ENCODE peak calls at places on chromosome 19, in five cellular contexts. One of them, this sample, is unnamed.

GRCh38 chr19:53868892-53869804 is 1.5 kb downstream of the MYADM start:
- DNase-seq in SK-N-SH: peak; percentile 91
- DNase-seq in K562: peak; percentile 97
- DNase-seq in GM12878: no peak
- DNase-seq in H1: peak; percentile 92
- DNase-seq in this sample: peak; percentile 35

GRCh38 chr19:49954933-49955332 is 6.0 kb downstream of the SIGLEC11 start:
- DNase-seq in SK-N-SH: no peak
- DNase-seq in K562: no peak
- DNase-seq in GM12878: no peak
- DNase-seq in H1: no peak
- DNase-seq in this sample: no peak

GRCh38 chr19:49663224-49663623 is 2.4 kb downstream of the IRF3 start:
- DNase-seq in SK-N-SH: no peak
- DNase-seq in K562: no peak
- DNase-seq in GM12878: no peak
- DNase-seq in H1: no peak
- DNase-seq in this sample: no peak

GRCh38 chr19:35292986-35293732 is 1.2 kb downstream of the MAG start:
- DNase-seq in SK-N-SH: no peak
- DNase-seq in K562: no peak
- DNase-seq in GM12878: no peak
- DNase-seq in H1: no peak
- DNase-seq in this sample: no peak

GRCh38 chr19:47495478-47496372 is 11.7 kb upstream of the KPTN start:
- DNase-seq in SK-N-SH: no peak
- DNase-seq in K562: no peak
- DNase-seq in GM12878: no peak
- DNase-seq in H1: no peak
- DNase-seq in this sample: no peak

GRCh38 chr19:19372656-19373416 is 32.6 kb upstream of the GATAD2A start:
- DNase-seq in SK-N-SH: no peak
- DNase-seq in K562: peak; percentile 90
- DNase-seq in GM12878: no peak
- DNase-seq in H1: no peak
- DNase-seq in this sample: no peak

GRCh38 chr19:1884291-1884718 is 991 bp downstream of the ABHD17A start:
- DNase-seq in SK-N-SH: no peak
- DNase-seq in K562: peak; percentile 45
- DNase-seq in GM12878: no peak
- DNase-seq in H1: no peak
- DNase-seq in this sample: no peak

GRCh38 chr19:35299523-35300339 is 7.8 kb downstream of the MAG start:
- DNase-seq in SK-N-SH: peak; percentile 83
- DNase-seq in K562: peak; percentile 86
- DNase-seq in GM12878: no peak
- DNase-seq in H1: peak; percentile 78
- DNase-seq in this sample: no peak

GRCh38 chr19:18280247-18281081 is 958 bp downstream of the JUND start:
- DNase-seq in SK-N-SH: peak; percentile 85
- DNase-seq in K562: peak; percentile 80
- DNase-seq in GM12878: no peak
- DNase-seq in H1: peak; percentile 76
- DNase-seq in this sample: no peak

GRCh38 chr19:3061214-3062161 is 807 bp downstream of the TLE5 start:
- DNase-seq in SK-N-SH: peak; percentile 86
- DNase-seq in K562: peak; percentile 79
- DNase-seq in GM12878: no peak
- DNase-seq in H1: no peak
- DNase-seq in this sample: peak; percentile 84

GRCh38 chr19:46192990-46193650 is 36.4 kb upstream of the IGFL1 start:
- DNase-seq in SK-N-SH: no peak
- DNase-seq in K562: peak; percentile 83
- DNase-seq in GM12878: no peak
- DNase-seq in H1: no peak
- DNase-seq in this sample: no peak

GRCh38 chr19:24032651-24033050 is 54.3 kb upstream of the ZNF254 start:
- DNase-seq in SK-N-SH: no peak
- DNase-seq in K562: no peak
- DNase-seq in GM12878: no peak
- DNase-seq in H1: no peak
- DNase-seq in this sample: no peak

GRCh38 chr19:2618611-2619010 is 83.9 kb downstream of the GNG7 start:
- DNase-seq in SK-N-SH: no peak
- DNase-seq in K562: no peak
- DNase-seq in GM12878: no peak
- DNase-seq in H1: no peak
- DNase-seq in this sample: no peak

GRCh38 chr19:15864824-15865223 is 33.0 kb downstream of the CYP4F2 start:
- DNase-seq in SK-N-SH: no peak
- DNase-seq in K562: peak; percentile 32
- DNase-seq in GM12878: no peak
- DNase-seq in H1: no peak
- DNase-seq in this sample: no peak

GRCh38 chr19:9823816-9824215 is 3.9 kb upstream of the UBL5 start:
- DNase-seq in SK-N-SH: no peak
- DNase-seq in K562: no peak
- DNase-seq in GM12878: no peak
- DNase-seq in H1: no peak
- DNase-seq in this sample: no peak

GRCh38 chr19:33418871-33419762 is 45.6 kb downstream of the CEBPG start:
- DNase-seq in SK-N-SH: no peak
- DNase-seq in K562: no peak
- DNase-seq in GM12878: no peak
- DNase-seq in H1: no peak
- DNase-seq in this sample: no peak

GRCh38 chr19:46107371-46107770 is 17.1 kb downstream of the IGFL3 start:
- DNase-seq in SK-N-SH: no peak
- DNase-seq in K562: no peak
- DNase-seq in GM12878: no peak
- DNase-seq in H1: no peak
- DNase-seq in this sample: no peak

GRCh38 chr19:9881720-9882119 is 46.6 kb downstream of the PIN1 start:
- DNase-seq in SK-N-SH: no peak
- DNase-seq in K562: no peak
- DNase-seq in GM12878: no peak
- DNase-seq in H1: no peak
- DNase-seq in this sample: no peak

GRCh38 chr19:47032171-47032811 is 12.7 kb downstream of the NPAS1 start:
- DNase-seq in SK-N-SH: peak; percentile 75
- DNase-seq in K562: peak; percentile 63
- DNase-seq in GM12878: no peak
- DNase-seq in H1: peak; percentile 90
- DNase-seq in this sample: peak; percentile 66

GRCh38 chr19:40274585-40275544 is 10.3 kb downstream of the AKT2 start:
- DNase-seq in SK-N-SH: no peak
- DNase-seq in K562: peak; percentile 65
- DNase-seq in GM12878: no peak
- DNase-seq in H1: no peak
- DNase-seq in this sample: peak; percentile 69

GRCh38 chr19:19750131-19750841 is 17.4 kb upstream of the ZNF14 start:
- DNase-seq in SK-N-SH: no peak
- DNase-seq in K562: no peak
- DNase-seq in GM12878: no peak
- DNase-seq in H1: no peak
- DNase-seq in this sample: no peak

GRCh38 chr19:35713904-35714440 is 3.8 kb upstream of the KMT2B start:
- DNase-seq in SK-N-SH: no peak
- DNase-seq in K562: no peak
- DNase-seq in GM12878: no peak
- DNase-seq in H1: no peak
- DNase-seq in this sample: no peak

GRCh38 chr19:2561895-2562294 is 86.0 kb downstream of the GADD45B start:
- DNase-seq in SK-N-SH: no peak
- DNase-seq in K562: no peak
- DNase-seq in GM12878: peak; percentile 92
- DNase-seq in H1: no peak
- DNase-seq in this sample: peak; percentile 72

GRCh38 chr19:45408830-45409593 is 2.6 kb downstream of the POLR1G start:
- DNase-seq in SK-N-SH: no peak
- DNase-seq in K562: no peak
- DNase-seq in GM12878: no peak
- DNase-seq in H1: no peak
- DNase-seq in this sample: no peak

GRCh38 chr19:45801603-45802175 is 9.0 kb upstream of the DMWD start:
- DNase-seq in SK-N-SH: no peak
- DNase-seq in K562: no peak
- DNase-seq in GM12878: no peak
- DNase-seq in H1: no peak
- DNase-seq in this sample: no peak

GRCh38 chr19:5247957-5248705 is 92.5 kb downstream of the PTPRS start:
- DNase-seq in SK-N-SH: no peak
- DNase-seq in K562: no peak
- DNase-seq in GM12878: no peak
- DNase-seq in H1: no peak
- DNase-seq in this sample: no peak

GRCh38 chr19:18660051-18660910 is 23.2 kb upstream of the CRTC1 start:
- DNase-seq in SK-N-SH: no peak
- DNase-seq in K562: peak; percentile 60
- DNase-seq in GM12878: no peak
- DNase-seq in H1: no peak
- DNase-seq in this sample: no peak

GRCh38 chr19:52492991-52493470 is 34.4 kb upstream of the ZNF808 start:
- DNase-seq in SK-N-SH: peak; percentile 8
- DNase-seq in K562: peak; percentile 28
- DNase-seq in GM12878: no peak
- DNase-seq in H1: peak; percentile 72
- DNase-seq in this sample: no peak

GRCh38 chr19:47097396-47098217 is 16.0 kb downstream of the ZC3H4 start:
- DNase-seq in SK-N-SH: no peak
- DNase-seq in K562: no peak
- DNase-seq in GM12878: no peak
- DNase-seq in H1: no peak
- DNase-seq in this sample: no peak

GRCh38 chr19:45117666-45118065 is 24.7 kb downstream of the PPP1R37 start:
- DNase-seq in SK-N-SH: no peak
- DNase-seq in K562: no peak
- DNase-seq in GM12878: no peak
- DNase-seq in H1: no peak
- DNase-seq in this sample: no peak

GRCh38 chr19:56253737-56254136 is 18.8 kb upstream of the EDDM13 start:
- DNase-seq in SK-N-SH: peak; percentile 61
- DNase-seq in K562: peak; percentile 72
- DNase-seq in GM12878: no peak
- DNase-seq in H1: no peak
- DNase-seq in this sample: peak; percentile 20

GRCh38 chr19:45492627-45493470 is 4.0 kb downstream of the RTN2 start:
- DNase-seq in SK-N-SH: peak; percentile 28
- DNase-seq in K562: peak; percentile 93
- DNase-seq in GM12878: no peak
- DNase-seq in H1: peak; percentile 89
- DNase-seq in this sample: no peak

GRCh38 chr19:38839816-38840582 is 8.4 kb upstream of the ECH1 start:
- DNase-seq in SK-N-SH: no peak
- DNase-seq in K562: no peak
- DNase-seq in GM12878: no peak
- DNase-seq in H1: no peak
- DNase-seq in this sample: no peak

GRCh38 chr19:38837304-38837626 is 5.7 kb upstream of the ECH1 start:
- DNase-seq in SK-N-SH: peak; percentile 63
- DNase-seq in K562: no peak
- DNase-seq in GM12878: no peak
- DNase-seq in H1: no peak
- DNase-seq in this sample: no peak

GRCh38 chr19:38838986-38839761 is 7.6 kb upstream of the ECH1 start:
- DNase-seq in SK-N-SH: no peak
- DNase-seq in K562: no peak
- DNase-seq in GM12878: no peak
- DNase-seq in H1: no peak
- DNase-seq in this sample: no peak

GRCh38 chr19:38837656-38838121 is 6.1 kb upstream of the ECH1 start:
- DNase-seq in SK-N-SH: no peak
- DNase-seq in K562: no peak
- DNase-seq in GM12878: no peak
- DNase-seq in H1: no peak
- DNase-seq in this sample: no peak

GRCh38 chr19:38838208-38838985 is 6.8 kb upstream of the ECH1 start:
- DNase-seq in SK-N-SH: no peak
- DNase-seq in K562: no peak
- DNase-seq in GM12878: no peak
- DNase-seq in H1: no peak
- DNase-seq in this sample: no peak
- TF ChIP-seq TAF1 in SK-N-SH: no peak
- TF ChIP-seq TAF1 in K562: no peak
- TF ChIP-seq TAF1 in GM12878: no peak
- TF ChIP-seq TAF1 in H1: no peak
- TF ChIP-seq TAF1 in this sample: no peak

DNA sequence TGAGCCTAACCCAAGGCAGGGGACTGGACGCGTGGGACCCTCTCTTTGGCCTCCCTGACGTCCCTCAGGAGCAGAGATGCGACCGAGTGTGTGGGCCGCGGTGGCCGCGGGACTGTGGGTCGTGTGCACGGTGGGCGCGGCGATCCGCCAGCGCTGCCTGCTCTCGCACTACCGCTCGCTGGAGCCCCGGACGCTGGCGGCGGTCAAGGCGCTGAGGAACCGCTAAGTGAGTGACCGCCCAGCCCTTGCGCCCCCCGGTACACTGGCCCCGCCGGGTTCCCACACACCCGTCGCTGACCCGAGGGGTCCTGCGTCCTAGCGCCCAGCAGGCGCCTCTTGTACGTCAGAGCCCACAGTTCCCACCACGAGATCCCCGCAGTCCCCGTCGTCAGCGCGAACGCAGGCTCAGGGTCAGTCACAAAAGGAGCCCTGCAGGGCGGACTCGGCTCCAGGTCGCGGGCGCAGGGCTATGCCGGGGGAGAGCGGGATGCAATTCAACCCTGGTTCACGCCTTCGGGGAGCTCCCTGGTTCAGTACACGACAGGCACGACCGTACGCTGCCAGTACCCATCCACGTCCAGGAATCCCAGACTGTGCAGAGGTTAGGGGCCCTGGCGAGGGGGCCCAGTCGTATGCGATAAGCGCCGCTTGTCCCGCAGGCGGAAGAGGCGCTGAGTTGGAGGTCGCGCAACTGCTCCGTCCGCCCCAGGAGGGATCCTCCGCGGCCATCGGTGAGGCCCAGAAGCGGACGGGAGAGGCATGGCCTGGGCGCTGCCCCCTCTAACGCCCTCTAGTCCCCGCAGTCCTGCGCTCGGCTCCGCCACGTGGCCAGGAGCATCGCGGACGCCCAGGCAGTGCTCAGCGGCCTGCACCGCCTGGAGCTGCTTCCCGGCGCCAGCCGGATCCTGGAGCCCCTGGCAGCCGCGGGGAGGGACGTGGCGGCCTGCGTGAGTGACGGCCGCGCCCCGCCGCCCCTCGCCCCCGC is 3.6 kb upstream of the IFNL2 start:
- DNase-seq in SK-N-SH: no peak
- DNase-seq in K562: no peak
- DNase-seq in GM12878: no peak
- DNase-seq in H1: peak; percentile 77
- DNase-seq in this sample: no peak
- TF ChIP-seq TAF1 in SK-N-SH: no peak
- TF ChIP-seq TAF1 in K562: no peak
- TF ChIP-seq TAF1 in GM12878: no peak
- TF ChIP-seq TAF1 in H1: no peak
- TF ChIP-seq TAF1 in this sample: no peak

GRCh38 chr19:14337510-14337909 is 43.7 kb upstream of the ADGRE5 start:
- DNase-seq in SK-N-SH: peak; percentile 65
- DNase-seq in K562: peak; percentile 81
- DNase-seq in GM12878: no peak
- DNase-seq in H1: peak; percentile 86
- DNase-seq in this sample: no peak
- TF ChIP-seq TAF1 in SK-N-SH: no peak
- TF ChIP-seq TAF1 in K562: no peak
- TF ChIP-seq TAF1 in GM12878: no peak
- TF ChIP-seq TAF1 in H1: no peak
- TF ChIP-seq TAF1 in this sample: no peak

GRCh38 chr19:48628486-48629296 is 8.5 kb downstream of the DBP start:
- DNase-seq in SK-N-SH: no peak
- DNase-seq in K562: no peak
- DNase-seq in GM12878: no peak
- DNase-seq in H1: no peak
- DNase-seq in this sample: no peak
- TF ChIP-seq TAF1 in SK-N-SH: no peak
- TF ChIP-seq TAF1 in K562: no peak
- TF ChIP-seq TAF1 in GM12878: no peak
- TF ChIP-seq TAF1 in H1: no peak
- TF ChIP-seq TAF1 in this sample: no peak